ENCODE peak calls at places on chromosomes 3 and 15, in ten cellular contexts. One of them, this sample, is unnamed.
A peak's percentile ranks its signal among the peaks of the same experiment; 100 is the strongest.

GRCh38 chr3:49873623-49874022 is 3.9 kb upstream of the CAMKV start:
- DNase-seq in spleen: no peak
- DNase-seq in MM.1S: no peak
- DNase-seq in bronchial epithelial cell: no peak
- DNase-seq in upper lobe of left lung: peak; percentile 51
- DNase-seq in astrocyte: no peak
- DNase-seq in left lung: no peak
- DNase-seq in fibroblast of lung: no peak
- DNase-seq in right atrium auricular region: no peak
- DNase-seq in PC-3: no peak
- DNase-seq in this sample: no peak

GRCh38 chr3:99118381-99118780 is 216.9 kb upstream of the DCBLD2 start:
- DNase-seq in PC-3: no peak
- DNase-seq in upper lobe of left lung: no peak
- DNase-seq in spleen: no peak
- DNase-seq in bronchial epithelial cell: no peak
- DNase-seq in fibroblast of lung: peak; percentile 83
- DNase-seq in left lung: no peak
- DNase-seq in astrocyte: peak; percentile 84
- DNase-seq in MM.1S: no peak
- DNase-seq in right atrium auricular region: no peak
- DNase-seq in this sample: peak; percentile 84

GRCh38 chr3:72401005-72401404 is 447.2 kb downstream of the SHQ1 start:
- DNase-seq in left lung: no peak
- DNase-seq in astrocyte: peak; percentile 25
- DNase-seq in upper lobe of left lung: no peak
- DNase-seq in fibroblast of lung: peak; percentile 47
- DNase-seq in right atrium auricular region: no peak
- DNase-seq in spleen: no peak
- DNase-seq in PC-3: peak; percentile 8
- DNase-seq in bronchial epithelial cell: no peak
- DNase-seq in MM.1S: no peak
- DNase-seq in this sample: no peak

GRCh38 chr3:134029256-134029733 is 430 bp downstream of the SLCO2A1 start:
- DNase-seq in spleen: no peak
- DNase-seq in PC-3: no peak
- DNase-seq in astrocyte: peak; percentile 35
- DNase-seq in bronchial epithelial cell: no peak
- DNase-seq in upper lobe of left lung: no peak
- DNase-seq in left lung: no peak
- DNase-seq in right atrium auricular region: no peak
- DNase-seq in MM.1S: no peak
- DNase-seq in fibroblast of lung: peak; percentile 40
- DNase-seq in this sample: no peak

GRCh38 chr15:25250011-25250596 is 188.7 kb downstream of the UBE3A start:
- DNase-seq in fibroblast of lung: no peak
- DNase-seq in spleen: peak; percentile 48
- DNase-seq in left lung: peak; percentile 43
- DNase-seq in upper lobe of left lung: no peak
- DNase-seq in right atrium auricular region: peak; percentile 47
- DNase-seq in MM.1S: no peak
- DNase-seq in PC-3: no peak
- DNase-seq in astrocyte: no peak
- DNase-seq in bronchial epithelial cell: no peak
- DNase-seq in this sample: no peak

GRCh38 chr15:92418864-92419263 is 25.2 kb downstream of the ST8SIA2 start:
- DNase-seq in fibroblast of lung: no peak
- DNase-seq in right atrium auricular region: no peak
- DNase-seq in left lung: no peak
- DNase-seq in astrocyte: no peak
- DNase-seq in PC-3: no peak
- DNase-seq in spleen: no peak
- DNase-seq in upper lobe of left lung: no peak
- DNase-seq in bronchial epithelial cell: no peak
- DNase-seq in MM.1S: no peak
- DNase-seq in this sample: no peak

GRCh38 chr3:175378348-175378747 is 519.2 kb downstream of the NAALADL2 start:
- DNase-seq in astrocyte: no peak
- DNase-seq in spleen: no peak
- DNase-seq in left lung: no peak
- DNase-seq in fibroblast of lung: no peak
- DNase-seq in right atrium auricular region: no peak
- DNase-seq in PC-3: no peak
- DNase-seq in upper lobe of left lung: no peak
- DNase-seq in bronchial epithelial cell: no peak
- DNase-seq in MM.1S: peak; percentile 54
- DNase-seq in this sample: no peak

GRCh38 chr3:54339608-54340007 is 217.3 kb downstream of the CACNA2D3 start:
- DNase-seq in right atrium auricular region: no peak
- DNase-seq in upper lobe of left lung: no peak
- DNase-seq in MM.1S: no peak
- DNase-seq in PC-3: no peak
- DNase-seq in bronchial epithelial cell: no peak
- DNase-seq in spleen: no peak
- DNase-seq in astrocyte: no peak
- DNase-seq in left lung: no peak
- DNase-seq in fibroblast of lung: no peak
- DNase-seq in this sample: no peak

GRCh38 chr3:70832811-70833509 is 520.5 kb upstream of the MDFIC2 start:
- DNase-seq in astrocyte: peak; percentile 92
- DNase-seq in bronchial epithelial cell: no peak
- DNase-seq in fibroblast of lung: peak; percentile 94
- DNase-seq in upper lobe of left lung: no peak
- DNase-seq in spleen: no peak
- DNase-seq in MM.1S: no peak
- DNase-seq in left lung: no peak
- DNase-seq in PC-3: no peak
- DNase-seq in right atrium auricular region: no peak
- DNase-seq in this sample: no peak

GRCh38 chr3:47282424-47283192 is at the start of the genes KIF9 and KLHL18:
- DNase-seq in fibroblast of lung: peak; percentile 94
- DNase-seq in left lung: peak; percentile 98
- DNase-seq in astrocyte: peak; percentile 90
- DNase-seq in right atrium auricular region: peak; percentile 94
- DNase-seq in PC-3: peak; percentile 94
- DNase-seq in MM.1S: peak; percentile 95
- DNase-seq in spleen: peak; percentile 99
- DNase-seq in upper lobe of left lung: peak; percentile 97
- DNase-seq in bronchial epithelial cell: peak; percentile 85
- DNase-seq in this sample: peak; percentile 73

GRCh38 chr3:40971191-40972168 is 227.8 kb upstream of the CTNNB1 start:
- DNase-seq in spleen: peak; percentile 79
- DNase-seq in MM.1S: peak; percentile 88
- DNase-seq in left lung: peak; percentile 78
- DNase-seq in fibroblast of lung: peak; percentile 95
- DNase-seq in PC-3: peak; percentile 96
- DNase-seq in right atrium auricular region: peak; percentile 91
- DNase-seq in bronchial epithelial cell: peak; percentile 98
- DNase-seq in astrocyte: peak; percentile 96
- DNase-seq in upper lobe of left lung: no peak
- DNase-seq in this sample: peak; percentile 96

GRCh38 chr15:82680200-82681102 is 29.2 kb downstream of the AP3B2 start:
- DNase-seq in upper lobe of left lung: peak; percentile 93
- DNase-seq in astrocyte: no peak
- DNase-seq in fibroblast of lung: no peak
- DNase-seq in bronchial epithelial cell: peak; percentile 64
- DNase-seq in right atrium auricular region: no peak
- DNase-seq in left lung: peak; percentile 91
- DNase-seq in MM.1S: peak; percentile 90
- DNase-seq in spleen: peak; percentile 94
- DNase-seq in PC-3: peak; percentile 78
- DNase-seq in this sample: no peak

GRCh38 chr15:81400640-81401236 is 26.7 kb upstream of the TMC3 start:
- DNase-seq in spleen: no peak
- DNase-seq in bronchial epithelial cell: peak; percentile 68
- DNase-seq in fibroblast of lung: peak; percentile 46
- DNase-seq in right atrium auricular region: no peak
- DNase-seq in left lung: no peak
- DNase-seq in astrocyte: peak; percentile 39
- DNase-seq in MM.1S: peak; percentile 64
- DNase-seq in upper lobe of left lung: no peak
- DNase-seq in PC-3: peak; percentile 73
- DNase-seq in this sample: no peak

GRCh38 chr3:47385007-47385406 is 4.2 kb downstream of the PTPN23 start:
- DNase-seq in left lung: no peak
- DNase-seq in PC-3: peak; percentile 73
- DNase-seq in upper lobe of left lung: no peak
- DNase-seq in right atrium auricular region: no peak
- DNase-seq in astrocyte: peak; percentile 85
- DNase-seq in spleen: no peak
- DNase-seq in MM.1S: no peak
- DNase-seq in fibroblast of lung: peak; percentile 86
- DNase-seq in bronchial epithelial cell: peak; percentile 89
- DNase-seq in this sample: no peak

GRCh38 chr15:76059320-76060097 is at the start of gene TMEM266:
- DNase-seq in upper lobe of left lung: peak; percentile 91
- DNase-seq in right atrium auricular region: no peak
- DNase-seq in MM.1S: peak; percentile 59
- DNase-seq in PC-3: peak; percentile 55
- DNase-seq in fibroblast of lung: peak; percentile 26
- DNase-seq in left lung: peak; percentile 85
- DNase-seq in astrocyte: peak; percentile 13
- DNase-seq in spleen: peak; percentile 79
- DNase-seq in bronchial epithelial cell: no peak
- DNase-seq in this sample: no peak
- TF ChIP-seq CTCF in upper lobe of left lung: no peak
- TF ChIP-seq CTCF in right atrium auricular region: no peak
- TF ChIP-seq CTCF in MM.1S: peak; percentile 6
- TF ChIP-seq CTCF in PC-3: no peak
- TF ChIP-seq CTCF in fibroblast of lung: peak; percentile 1
- TF ChIP-seq CTCF in left lung: no peak
- TF ChIP-seq CTCF in astrocyte: no peak
- TF ChIP-seq CTCF in spleen: no peak
- TF ChIP-seq CTCF in bronchial epithelial cell: peak; percentile 12
- TF ChIP-seq CTCF in this sample: no peak

GRCh38 chr3:141500397-141500796 is 13.6 kb downstream of the RASA2 start:
- DNase-seq in right atrium auricular region: no peak
- DNase-seq in spleen: no peak
- DNase-seq in PC-3: no peak
- DNase-seq in left lung: no peak
- DNase-seq in upper lobe of left lung: no peak
- DNase-seq in MM.1S: no peak
- DNase-seq in astrocyte: no peak
- DNase-seq in bronchial epithelial cell: no peak
- DNase-seq in fibroblast of lung: no peak
- DNase-seq in this sample: no peak

GRCh38 chr3:141505166-141505565 is 18.3 kb downstream of the RASA2 start:
- DNase-seq in bronchial epithelial cell: peak; percentile 27
- DNase-seq in left lung: no peak
- DNase-seq in fibroblast of lung: no peak
- DNase-seq in right atrium auricular region: no peak
- DNase-seq in astrocyte: no peak
- DNase-seq in MM.1S: no peak
- DNase-seq in PC-3: no peak
- DNase-seq in upper lobe of left lung: no peak
- DNase-seq in spleen: no peak
- DNase-seq in this sample: no peak

GRCh38 chr3:141499965-141500364 is 13.1 kb downstream of the RASA2 start:
- DNase-seq in fibroblast of lung: no peak
- DNase-seq in bronchial epithelial cell: no peak
- DNase-seq in right atrium auricular region: no peak
- DNase-seq in spleen: no peak
- DNase-seq in left lung: no peak
- DNase-seq in upper lobe of left lung: no peak
- DNase-seq in MM.1S: no peak
- DNase-seq in astrocyte: no peak
- DNase-seq in PC-3: no peak
- DNase-seq in this sample: no peak

GRCh38 chr3:141498592-141499223 is 11.9 kb downstream of the RASA2 start:
- DNase-seq in MM.1S: peak; percentile 99
- DNase-seq in fibroblast of lung: no peak
- DNase-seq in right atrium auricular region: no peak
- DNase-seq in left lung: no peak
- DNase-seq in upper lobe of left lung: no peak
- DNase-seq in bronchial epithelial cell: no peak
- DNase-seq in PC-3: no peak
- DNase-seq in astrocyte: no peak
- DNase-seq in spleen: peak; percentile 87
- DNase-seq in this sample: no peak

DNA sequence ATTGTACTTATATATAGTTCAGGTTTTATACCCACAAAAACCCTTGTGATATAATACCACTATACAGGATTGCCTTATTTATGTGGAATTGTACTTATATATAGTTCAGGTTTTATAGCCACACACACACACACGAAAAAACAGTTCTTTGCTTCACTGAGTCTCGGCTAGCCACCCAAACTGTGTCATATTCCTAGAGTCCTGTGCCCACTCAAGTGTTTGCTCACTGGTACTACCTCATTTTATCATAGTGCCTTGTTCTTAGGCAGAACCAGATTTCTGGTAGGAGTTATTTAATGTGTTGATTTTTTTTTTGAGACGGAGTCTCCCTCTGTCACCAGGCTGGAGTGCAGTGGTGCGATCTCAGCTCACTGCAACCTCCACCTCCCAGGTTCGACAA is 12.5 kb downstream of the RASA2 start:
- DNase-seq in right atrium auricular region: no peak
- DNase-seq in fibroblast of lung: no peak
- DNase-seq in astrocyte: no peak
- DNase-seq in upper lobe of left lung: no peak
- DNase-seq in bronchial epithelial cell: no peak
- DNase-seq in spleen: no peak
- DNase-seq in PC-3: no peak
- DNase-seq in MM.1S: no peak
- DNase-seq in left lung: no peak
- DNase-seq in this sample: no peak
- H3K4me3 ChIP-seq in right atrium auricular region: no peak overlapping the region
- H3K4me3 ChIP-seq in fibroblast of lung: no peak overlapping the region
- H3K4me3 ChIP-seq in astrocyte: no peak overlapping the region
- H3K4me3 ChIP-seq in upper lobe of left lung: no peak overlapping the region
- H3K4me3 ChIP-seq in bronchial epithelial cell: no peak overlapping the region
- H3K4me3 ChIP-seq in spleen: no peak overlapping the region
- H3K4me3 ChIP-seq in PC-3: no peak overlapping the region
- H3K4me3 ChIP-seq in MM.1S: peak overlapping the region; percentile 41
- H3K4me3 ChIP-seq in left lung: peak overlapping the region; percentile 14
- H3K4me3 ChIP-seq in this sample: no peak overlapping the region

DNA sequence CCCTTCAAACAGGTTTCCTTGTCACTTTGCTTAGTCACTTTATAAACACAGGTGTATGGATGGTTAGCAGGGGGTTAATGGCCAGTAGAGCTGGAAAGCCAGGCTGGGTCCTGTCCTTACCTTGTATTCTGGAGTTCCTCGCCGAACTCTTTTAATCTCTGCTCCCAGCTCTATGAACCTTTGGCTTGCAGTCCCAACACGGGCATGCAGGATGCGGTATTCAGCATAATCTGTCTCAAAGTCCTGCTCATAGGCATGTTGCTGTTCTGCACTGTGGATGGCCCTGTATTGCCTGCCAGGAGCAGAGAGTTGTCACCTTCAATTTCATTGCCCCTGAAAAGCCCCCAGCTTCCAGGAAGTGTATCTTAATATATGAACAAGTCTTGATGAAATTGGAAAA is 2.7 kb downstream of the ELL3 start:
- DNase-seq in MM.1S: no peak
- DNase-seq in fibroblast of lung: no peak
- DNase-seq in left lung: no peak
- DNase-seq in right atrium auricular region: no peak
- DNase-seq in astrocyte: no peak
- DNase-seq in PC-3: no peak
- DNase-seq in bronchial epithelial cell: no peak
- DNase-seq in upper lobe of left lung: no peak
- DNase-seq in spleen: no peak
- DNase-seq in this sample: no peak
- H3K36me3 ChIP-seq in MM.1S: peaks cover 12% of the 10 kb centered on the region
- H3K36me3 ChIP-seq in fibroblast of lung: peaks cover 11% of the 10 kb centered on the region
- H3K36me3 ChIP-seq in left lung: no peaks in the 10 kb centered on the region
- H3K36me3 ChIP-seq in right atrium auricular region: peaks cover 49% of the 10 kb centered on the region
- H3K36me3 ChIP-seq in astrocyte: peaks cover 43% of the 10 kb centered on the region
- H3K36me3 ChIP-seq in PC-3: peaks cover 43% of the 10 kb centered on the region
- H3K36me3 ChIP-seq in bronchial epithelial cell: peaks cover 22% of the 10 kb centered on the region
- H3K36me3 ChIP-seq in upper lobe of left lung: peaks cover 52% of the 10 kb centered on the region
- H3K36me3 ChIP-seq in spleen: no peaks in the 10 kb centered on the region
- H3K36me3 ChIP-seq in this sample: peaks cover 8% of the 10 kb centered on the region

GRCh38 chr3:149765762-149766334 is 13.6 kb upstream of the COMMD2 start:
- DNase-seq in bronchial epithelial cell: peak; percentile 45
- DNase-seq in astrocyte: peak; percentile 30
- DNase-seq in fibroblast of lung: peak; percentile 36
- DNase-seq in spleen: no peak
- DNase-seq in right atrium auricular region: no peak
- DNase-seq in MM.1S: peak; percentile 29
- DNase-seq in upper lobe of left lung: no peak
- DNase-seq in left lung: no peak
- DNase-seq in PC-3: peak; percentile 59
- DNase-seq in this sample: no peak
- TF ChIP-seq CTCF in bronchial epithelial cell: peak; percentile 40
- TF ChIP-seq CTCF in astrocyte: peak; percentile 66
- TF ChIP-seq CTCF in fibroblast of lung: peak; percentile 67
- TF ChIP-seq CTCF in spleen: peak; percentile 57
- TF ChIP-seq CTCF in right atrium auricular region: peak; percentile 54
- TF ChIP-seq CTCF in MM.1S: peak; percentile 55
- TF ChIP-seq CTCF in upper lobe of left lung: peak; percentile 23
- TF ChIP-seq CTCF in left lung: peak; percentile 37
- TF ChIP-seq CTCF in PC-3: peak; percentile 74
- TF ChIP-seq CTCF in this sample: peak; percentile 67

This sample was measured in BJ.